ENCODE peak calls at places on chromosomes 1 and 21, in eight cellular contexts. One of them, this sample, is unnamed.

GRCh38 chr1:217311766-217312165 is 319.1 kb downstream of the GPATCH2 start:
- DNase-seq in left kidney: peak; percentile 16
- DNase-seq in NCI-H1105: no peak
- DNase-seq in ELF-1: peak; percentile 6
- DNase-seq in suprapubic skin: no peak
- DNase-seq in left ventricle myocardium inferior: no peak
- DNase-seq in cardiac fibroblast: peak; percentile 53
- DNase-seq in NCI-H460: no peak
- DNase-seq in this sample: no peak

GRCh38 chr1:45275054-45275453 is 51.6 kb upstream of the HPDL start:
- DNase-seq in left ventricle myocardium inferior: no peak
- DNase-seq in left kidney: no peak
- DNase-seq in cardiac fibroblast: peak; percentile 22
- DNase-seq in NCI-H1105: no peak
- DNase-seq in suprapubic skin: no peak
- DNase-seq in ELF-1: no peak
- DNase-seq in NCI-H460: no peak
- DNase-seq in this sample: no peak

GRCh38 chr1:53576381-53576801 is 117.2 kb downstream of the DMRTB1 start:
- DNase-seq in cardiac fibroblast: no peak
- DNase-seq in ELF-1: no peak
- DNase-seq in NCI-H460: no peak
- DNase-seq in NCI-H1105: no peak
- DNase-seq in suprapubic skin: peak; percentile 23
- DNase-seq in left kidney: peak; percentile 64
- DNase-seq in left ventricle myocardium inferior: no peak
- DNase-seq in this sample: no peak

GRCh38 chr21:28018741-28019669 is 973.7 kb downstream of the LTN1 start:
- DNase-seq in left kidney: no peak
- DNase-seq in NCI-H460: peak; percentile 23
- DNase-seq in suprapubic skin: no peak
- DNase-seq in NCI-H1105: no peak
- DNase-seq in left ventricle myocardium inferior: no peak
- DNase-seq in ELF-1: peak; percentile 2
- DNase-seq in cardiac fibroblast: peak; percentile 22
- DNase-seq in this sample: no peak

GRCh38 chr1:220895412-220895946 is 16.2 kb downstream of the HLX start:
- DNase-seq in cardiac fibroblast: no peak
- DNase-seq in NCI-H1105: no peak
- DNase-seq in suprapubic skin: no peak
- DNase-seq in left ventricle myocardium inferior: no peak
- DNase-seq in ELF-1: peak; percentile 50
- DNase-seq in NCI-H460: no peak
- DNase-seq in left kidney: peak; percentile 51
- DNase-seq in this sample: no peak

GRCh38 chr21:16578912-16579311 is 849.1 kb downstream of the USP25 start:
- DNase-seq in cardiac fibroblast: no peak
- DNase-seq in NCI-H1105: no peak
- DNase-seq in left kidney: no peak
- DNase-seq in ELF-1: no peak
- DNase-seq in NCI-H460: no peak
- DNase-seq in suprapubic skin: no peak
- DNase-seq in left ventricle myocardium inferior: no peak
- DNase-seq in this sample: no peak

GRCh38 chr1:20194770-20195463 is 8.6 kb upstream of the PLA2G2C start:
- DNase-seq in left ventricle myocardium inferior: peak; percentile 65
- DNase-seq in NCI-H460: peak; percentile 36
- DNase-seq in ELF-1: peak; percentile 85
- DNase-seq in left kidney: peak; percentile 78
- DNase-seq in NCI-H1105: peak; percentile 38
- DNase-seq in suprapubic skin: no peak
- DNase-seq in cardiac fibroblast: peak; percentile 61
- DNase-seq in this sample: peak; percentile 25

GRCh38 chr1:245166471-245166885 is 11.7 kb downstream of the KIF26B start:
- DNase-seq in cardiac fibroblast: peak; percentile 44
- DNase-seq in NCI-H460: no peak
- DNase-seq in left ventricle myocardium inferior: no peak
- DNase-seq in ELF-1: peak; percentile 81
- DNase-seq in suprapubic skin: no peak
- DNase-seq in left kidney: no peak
- DNase-seq in NCI-H1105: no peak
- DNase-seq in this sample: no peak

This sample was measured in dermis microvascular lymphatic vessel endothelial cell.